ENCODE peak calls at places on chromosomes 4 and X, in nine cellular contexts. One of them, this sample, is unnamed.

GRCh38 chr4:71429962-71430361 is 91.1 kb downstream of the SLC4A4 start:
- DNase-seq in ascending aorta: no peak
- DNase-seq in SK-N-SH: no peak
- DNase-seq in testis: no peak
- DNase-seq in psoas muscle: no peak
- DNase-seq in upper lobe of left lung: no peak
- DNase-seq in astrocyte of the spinal cord: no peak
- DNase-seq in tibial artery: no peak
- DNase-seq in bronchial epithelial cell: no peak
- DNase-seq in this sample: no peak

GRCh38 chr4:139761461-139761860 is 95.8 kb downstream of the MGST2 start:
- DNase-seq in ascending aorta: no peak
- DNase-seq in SK-N-SH: peak
- DNase-seq in testis: no peak
- DNase-seq in psoas muscle: no peak
- DNase-seq in upper lobe of left lung: no peak
- DNase-seq in astrocyte of the spinal cord: no peak
- DNase-seq in tibial artery: no peak
- DNase-seq in bronchial epithelial cell: peak
- DNase-seq in this sample: no peak

GRCh38 chrX:54166915-54167314 is 16.1 kb downstream of the FAM120C start:
- DNase-seq in ascending aorta: no peak
- DNase-seq in SK-N-SH: no peak
- DNase-seq in testis: no peak
- DNase-seq in psoas muscle: no peak
- DNase-seq in upper lobe of left lung: no peak
- DNase-seq in astrocyte of the spinal cord: no peak
- DNase-seq in tibial artery: no peak
- DNase-seq in bronchial epithelial cell: no peak
- DNase-seq in this sample: no peak

GRCh38 chr4:81606796-81607550 is 135.3 kb upstream of the RASGEF1B start:
- DNase-seq in ascending aorta: no peak
- DNase-seq in SK-N-SH: no peak
- DNase-seq in testis: peak
- DNase-seq in psoas muscle: no peak
- DNase-seq in upper lobe of left lung: no peak
- DNase-seq in astrocyte of the spinal cord: peak
- DNase-seq in tibial artery: peak
- DNase-seq in bronchial epithelial cell: peak
- DNase-seq in this sample: no peak

GRCh38 chrX:136865270-136866168 is 15.0 kb downstream of the RBMX start:
- DNase-seq in ascending aorta: no peak
- DNase-seq in SK-N-SH: no peak
- DNase-seq in testis: no peak
- DNase-seq in psoas muscle: no peak
- DNase-seq in upper lobe of left lung: no peak
- DNase-seq in astrocyte of the spinal cord: no peak
- DNase-seq in tibial artery: no peak
- DNase-seq in bronchial epithelial cell: no peak
- DNase-seq in this sample: no peak

GRCh38 chr4:188399834-188400233 is 260.6 kb downstream of the TRIML1 start:
- DNase-seq in ascending aorta: no peak
- DNase-seq in SK-N-SH: no peak
- DNase-seq in testis: no peak
- DNase-seq in psoas muscle: no peak
- DNase-seq in upper lobe of left lung: no peak
- DNase-seq in astrocyte of the spinal cord: no peak
- DNase-seq in tibial artery: no peak
- DNase-seq in bronchial epithelial cell: peak
- DNase-seq in this sample: no peak

GRCh38 chrX:63784346-63784901 is 590 bp downstream of the ARHGEF9 start:
- DNase-seq in ascending aorta: no peak
- DNase-seq in SK-N-SH: no peak
- DNase-seq in testis: no peak
- DNase-seq in psoas muscle: no peak
- DNase-seq in upper lobe of left lung: no peak
- DNase-seq in astrocyte of the spinal cord: no peak
- DNase-seq in tibial artery: no peak
- DNase-seq in bronchial epithelial cell: no peak
- DNase-seq in this sample: no peak

GRCh38 chr4:56619816-56620215 is 61.3 kb downstream of the HOPX start:
- DNase-seq in ascending aorta: no peak
- DNase-seq in SK-N-SH: no peak
- DNase-seq in testis: peak
- DNase-seq in psoas muscle: no peak
- DNase-seq in upper lobe of left lung: no peak
- DNase-seq in astrocyte of the spinal cord: no peak
- DNase-seq in tibial artery: no peak
- DNase-seq in bronchial epithelial cell: no peak
- DNase-seq in this sample: no peak

GRCh38 chr4:174563399-174563798 is 41.1 kb upstream of the HPGD start:
- DNase-seq in ascending aorta: no peak
- DNase-seq in SK-N-SH: no peak
- DNase-seq in testis: no peak
- DNase-seq in psoas muscle: no peak
- DNase-seq in upper lobe of left lung: no peak
- DNase-seq in astrocyte of the spinal cord: no peak
- DNase-seq in tibial artery: no peak
- DNase-seq in bronchial epithelial cell: no peak
- DNase-seq in this sample: no peak

GRCh38 chr4:123561525-123561924 is 164.9 kb downstream of the SPRY1 start:
- DNase-seq in ascending aorta: no peak
- DNase-seq in SK-N-SH: no peak
- DNase-seq in testis: no peak
- DNase-seq in psoas muscle: no peak
- DNase-seq in upper lobe of left lung: no peak
- DNase-seq in astrocyte of the spinal cord: no peak
- DNase-seq in tibial artery: no peak
- DNase-seq in bronchial epithelial cell: no peak
- DNase-seq in this sample: no peak

GRCh38 chr4:99390060-99390459 is 37.5 kb upstream of the ADH1C start:
- DNase-seq in ascending aorta: no peak
- DNase-seq in SK-N-SH: no peak
- DNase-seq in testis: no peak
- DNase-seq in psoas muscle: no peak
- DNase-seq in upper lobe of left lung: no peak
- DNase-seq in astrocyte of the spinal cord: peak
- DNase-seq in tibial artery: no peak
- DNase-seq in bronchial epithelial cell: no peak
- DNase-seq in this sample: no peak

GRCh38 chr4:23202712-23203247 is 510.0 kb downstream of the GBA3 start:
- DNase-seq in ascending aorta: no peak
- DNase-seq in SK-N-SH: no peak
- DNase-seq in testis: no peak
- DNase-seq in psoas muscle: no peak
- DNase-seq in upper lobe of left lung: no peak
- DNase-seq in astrocyte of the spinal cord: no peak
- DNase-seq in tibial artery: no peak
- DNase-seq in bronchial epithelial cell: no peak
- DNase-seq in this sample: no peak

GRCh38 chrX:70470850-70471289 is 26.2 kb downstream of the DLG3 start:
- DNase-seq in ascending aorta: no peak
- DNase-seq in SK-N-SH: no peak
- DNase-seq in testis: no peak
- DNase-seq in psoas muscle: no peak
- DNase-seq in upper lobe of left lung: no peak
- DNase-seq in astrocyte of the spinal cord: peak
- DNase-seq in tibial artery: no peak
- DNase-seq in bronchial epithelial cell: peak
- DNase-seq in this sample: peak

GRCh38 chr4:82718067-82718935 is 80.3 kb downstream of the SCD5 start:
- DNase-seq in ascending aorta: no peak
- DNase-seq in SK-N-SH: no peak
- DNase-seq in testis: peak
- DNase-seq in psoas muscle: peak
- DNase-seq in upper lobe of left lung: no peak
- DNase-seq in astrocyte of the spinal cord: peak
- DNase-seq in tibial artery: peak
- DNase-seq in bronchial epithelial cell: no peak
- DNase-seq in this sample: no peak

GRCh38 chr4:77196866-77197265 is 39.9 kb downstream of the CCNG2 start:
- DNase-seq in ascending aorta: no peak
- DNase-seq in SK-N-SH: no peak
- DNase-seq in testis: no peak
- DNase-seq in psoas muscle: no peak
- DNase-seq in upper lobe of left lung: no peak
- DNase-seq in astrocyte of the spinal cord: no peak
- DNase-seq in tibial artery: no peak
- DNase-seq in bronchial epithelial cell: no peak
- DNase-seq in this sample: no peak

GRCh38 chr4:972651-973424 is 531 bp downstream of the DGKQ start:
- DNase-seq in ascending aorta: no peak
- DNase-seq in SK-N-SH: peak
- DNase-seq in testis: no peak
- DNase-seq in psoas muscle: no peak
- DNase-seq in upper lobe of left lung: peak
- DNase-seq in astrocyte of the spinal cord: no peak
- DNase-seq in tibial artery: no peak
- DNase-seq in bronchial epithelial cell: no peak
- DNase-seq in this sample: no peak

GRCh38 chr4:931194-931959 is 739 bp downstream of the GAK start:
- DNase-seq in ascending aorta: peak
- DNase-seq in SK-N-SH: peak
- DNase-seq in testis: no peak
- DNase-seq in psoas muscle: peak
- DNase-seq in upper lobe of left lung: no peak
- DNase-seq in astrocyte of the spinal cord: no peak
- DNase-seq in tibial artery: no peak
- DNase-seq in bronchial epithelial cell: peak
- DNase-seq in this sample: no peak

GRCh38 chr4:11635336-11635735 is 206.6 kb upstream of the HS3ST1 start:
- DNase-seq in ascending aorta: no peak
- DNase-seq in SK-N-SH: no peak
- DNase-seq in testis: no peak
- DNase-seq in psoas muscle: no peak
- DNase-seq in upper lobe of left lung: no peak
- DNase-seq in astrocyte of the spinal cord: peak
- DNase-seq in tibial artery: no peak
- DNase-seq in bronchial epithelial cell: peak
- DNase-seq in this sample: peak

GRCh38 chr4:73069338-73070071 is at the start of gene COX18:
- DNase-seq in ascending aorta: peak
- DNase-seq in SK-N-SH: peak
- DNase-seq in testis: peak
- DNase-seq in psoas muscle: peak
- DNase-seq in upper lobe of left lung: peak
- DNase-seq in astrocyte of the spinal cord: peak
- DNase-seq in tibial artery: peak
- DNase-seq in bronchial epithelial cell: peak
- DNase-seq in this sample: peak
- TF ChIP-seq CTCF in ascending aorta: no peak
- TF ChIP-seq CTCF in SK-N-SH: no peak
- TF ChIP-seq CTCF in testis: no peak
- TF ChIP-seq CTCF in psoas muscle: no peak
- TF ChIP-seq CTCF in upper lobe of left lung: no peak
- TF ChIP-seq CTCF in astrocyte of the spinal cord: no peak
- TF ChIP-seq CTCF in tibial artery: no peak
- TF ChIP-seq CTCF in bronchial epithelial cell: no peak
- TF ChIP-seq CTCF in this sample: no peak

GRCh38 chr4:2413821-2414610 is 4.4 kb downstream of the ZFYVE28 start:
- DNase-seq in ascending aorta: no peak
- DNase-seq in SK-N-SH: no peak
- DNase-seq in testis: no peak
- DNase-seq in psoas muscle: no peak
- DNase-seq in upper lobe of left lung: peak
- DNase-seq in astrocyte of the spinal cord: no peak
- DNase-seq in tibial artery: no peak
- DNase-seq in bronchial epithelial cell: peak
- DNase-seq in this sample: no peak
- H3K4me3 ChIP-seq in ascending aorta: no peak
- H3K4me3 ChIP-seq in SK-N-SH: no peak
- H3K4me3 ChIP-seq in testis: no peak
- H3K4me3 ChIP-seq in psoas muscle: peak
- H3K4me3 ChIP-seq in upper lobe of left lung: peak
- H3K4me3 ChIP-seq in astrocyte of the spinal cord: no peak
- H3K4me3 ChIP-seq in tibial artery: no peak
- H3K4me3 ChIP-seq in bronchial epithelial cell: no peak
- H3K4me3 ChIP-seq in this sample: no peak

GRCh38 chr4:107094332-107094731 is 58.2 kb upstream of the DKK2 start:
- DNase-seq in ascending aorta: no peak
- DNase-seq in SK-N-SH: no peak
- DNase-seq in testis: no peak
- DNase-seq in psoas muscle: no peak
- DNase-seq in upper lobe of left lung: no peak
- DNase-seq in astrocyte of the spinal cord: peak
- DNase-seq in tibial artery: no peak
- DNase-seq in bronchial epithelial cell: peak
- DNase-seq in this sample: no peak
- TF ChIP-seq CTCF in ascending aorta: no peak
- TF ChIP-seq CTCF in SK-N-SH: peak
- TF ChIP-seq CTCF in testis: no peak
- TF ChIP-seq CTCF in psoas muscle: peak
- TF ChIP-seq CTCF in upper lobe of left lung: no peak
- TF ChIP-seq CTCF in astrocyte of the spinal cord: peak
- TF ChIP-seq CTCF in tibial artery: no peak
- TF ChIP-seq CTCF in bronchial epithelial cell: peak
- TF ChIP-seq CTCF in this sample: peak

GRCh38 chr4:75686346-75686745 is 13.1 kb upstream of the G3BP2 start:
- DNase-seq in ascending aorta: no peak
- DNase-seq in SK-N-SH: no peak
- DNase-seq in testis: no peak
- DNase-seq in psoas muscle: no peak
- DNase-seq in upper lobe of left lung: no peak
- DNase-seq in astrocyte of the spinal cord: no peak
- DNase-seq in tibial artery: no peak
- DNase-seq in bronchial epithelial cell: no peak
- DNase-seq in this sample: no peak

GRCh38 chr4:75683482-75684155 is 10.4 kb upstream of the G3BP2 start:
- DNase-seq in ascending aorta: no peak
- DNase-seq in SK-N-SH: no peak
- DNase-seq in testis: no peak
- DNase-seq in psoas muscle: no peak
- DNase-seq in upper lobe of left lung: no peak
- DNase-seq in astrocyte of the spinal cord: no peak
- DNase-seq in tibial artery: no peak
- DNase-seq in bronchial epithelial cell: no peak
- DNase-seq in this sample: no peak

GRCh38 chr4:75679876-75680575 is 6.8 kb upstream of the G3BP2 start:
- DNase-seq in ascending aorta: no peak
- DNase-seq in SK-N-SH: no peak
- DNase-seq in testis: no peak
- DNase-seq in psoas muscle: no peak
- DNase-seq in upper lobe of left lung: no peak
- DNase-seq in astrocyte of the spinal cord: no peak
- DNase-seq in tibial artery: no peak
- DNase-seq in bronchial epithelial cell: no peak
- DNase-seq in this sample: no peak

DNA sequence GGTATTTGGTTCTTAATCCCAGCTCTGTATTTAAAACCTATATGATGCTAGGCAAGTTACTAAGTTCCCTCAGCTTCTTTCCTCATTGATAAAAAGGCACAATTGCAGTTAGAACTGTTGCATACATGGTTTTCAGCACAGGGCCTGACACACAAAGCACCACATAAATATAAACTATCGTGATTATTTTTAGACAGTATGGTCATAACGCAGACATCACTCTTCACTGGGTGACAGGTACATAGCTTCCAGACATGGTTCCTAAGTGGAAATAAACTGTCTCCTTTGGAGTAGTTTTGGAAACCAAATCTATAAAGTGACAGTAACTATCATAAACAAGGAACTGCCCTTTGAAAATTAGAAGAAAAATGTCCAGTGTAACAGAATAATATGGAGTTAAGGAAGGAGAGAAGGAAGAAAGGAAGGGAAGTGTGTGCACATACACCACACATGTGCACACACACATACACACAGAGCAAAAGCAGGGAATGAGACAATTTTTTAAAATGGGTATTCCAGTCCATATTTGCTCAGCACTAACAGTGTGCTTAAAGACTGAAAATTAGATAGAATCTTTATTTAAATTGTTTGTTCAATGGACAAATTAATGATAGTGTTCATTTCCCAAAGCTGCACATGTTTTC is 12.5 kb upstream of the G3BP2 start:
- DNase-seq in ascending aorta: no peak
- DNase-seq in SK-N-SH: no peak
- DNase-seq in testis: no peak
- DNase-seq in psoas muscle: no peak
- DNase-seq in upper lobe of left lung: no peak
- DNase-seq in astrocyte of the spinal cord: no peak
- DNase-seq in tibial artery: no peak
- DNase-seq in bronchial epithelial cell: no peak
- DNase-seq in this sample: no peak
- H3K4me3 ChIP-seq in ascending aorta: no peak
- H3K4me3 ChIP-seq in SK-N-SH: no peak
- H3K4me3 ChIP-seq in testis: no peak
- H3K4me3 ChIP-seq in psoas muscle: no peak
- H3K4me3 ChIP-seq in upper lobe of left lung: no peak
- H3K4me3 ChIP-seq in astrocyte of the spinal cord: no peak
- H3K4me3 ChIP-seq in tibial artery: no peak
- H3K4me3 ChIP-seq in bronchial epithelial cell: no peak
- H3K4me3 ChIP-seq in this sample: no peak

This sample was measured in astrocyte of the cerebellum.